ENCODE peak calls at places on chromosomes 13 and 19, in eight cellular contexts. One of them, this sample, is unnamed.

GRCh38 chr19:10226376-10227214 is 4.5 kb downstream of the S1PR2 start:
- DNase-seq in activated CD8-positive, alpha-beta T cell treated with anti-CD3 and anti-CD28 coated beads for 36 hours: no peak
- DNase-seq in heart right ventricle: peak; percentile 66
- DNase-seq in ascending aorta: peak; percentile 84
- DNase-seq in PC-3: no peak
- DNase-seq in neural crest cell: peak; percentile 36
- DNase-seq in osteocyte: peak; percentile 86
- DNase-seq in GM23338: no peak
- DNase-seq in this sample: no peak

GRCh38 chr19:6424190-6424938 is at the start of gene KHSRP:
- DNase-seq in activated CD8-positive, alpha-beta T cell treated with anti-CD3 and anti-CD28 coated beads for 36 hours: peak; percentile 33
- DNase-seq in heart right ventricle: no peak
- DNase-seq in ascending aorta: no peak
- DNase-seq in PC-3: no peak
- DNase-seq in neural crest cell: no peak
- DNase-seq in osteocyte: no peak
- DNase-seq in GM23338: peak; percentile 45
- DNase-seq in this sample: no peak

GRCh38 chr19:47776568-47776967 is 1.9 kb upstream of the SELENOW start:
- DNase-seq in activated CD8-positive, alpha-beta T cell treated with anti-CD3 and anti-CD28 coated beads for 36 hours: no peak
- DNase-seq in heart right ventricle: no peak
- DNase-seq in ascending aorta: no peak
- DNase-seq in PC-3: peak; percentile 60
- DNase-seq in neural crest cell: no peak
- DNase-seq in osteocyte: no peak
- DNase-seq in GM23338: peak; percentile 70
- DNase-seq in this sample: no peak

GRCh38 chr13:44141725-44142539 is 231.7 kb upstream of the SERP2 start:
- DNase-seq in activated CD8-positive, alpha-beta T cell treated with anti-CD3 and anti-CD28 coated beads for 36 hours: peak; percentile 93
- DNase-seq in heart right ventricle: peak; percentile 98
- DNase-seq in ascending aorta: peak; percentile 99
- DNase-seq in PC-3: peak; percentile 93
- DNase-seq in neural crest cell: peak; percentile 100
- DNase-seq in osteocyte: peak; percentile 100
- DNase-seq in GM23338: peak; percentile 95
- DNase-seq in this sample: peak; percentile 100

GRCh38 chr13:65606622-65607021 is 1623.5 kb downstream of the PCDH9 start:
- DNase-seq in activated CD8-positive, alpha-beta T cell treated with anti-CD3 and anti-CD28 coated beads for 36 hours: no peak
- DNase-seq in heart right ventricle: no peak
- DNase-seq in ascending aorta: no peak
- DNase-seq in PC-3: peak; percentile 4
- DNase-seq in neural crest cell: no peak
- DNase-seq in osteocyte: no peak
- DNase-seq in GM23338: no peak
- DNase-seq in this sample: no peak

GRCh38 chr13:98576963-98577822 is at the start of gene STK24:
- DNase-seq in activated CD8-positive, alpha-beta T cell treated with anti-CD3 and anti-CD28 coated beads for 36 hours: peak; percentile 48
- DNase-seq in heart right ventricle: peak; percentile 69
- DNase-seq in ascending aorta: peak; percentile 77
- DNase-seq in PC-3: peak; percentile 69
- DNase-seq in neural crest cell: peak; percentile 59
- DNase-seq in osteocyte: peak; percentile 91
- DNase-seq in GM23338: peak; percentile 79
- DNase-seq in this sample: peak; percentile 89

GRCh38 chr13:106851251-106851650 is 283.3 kb upstream of the ARGLU1 start:
- DNase-seq in activated CD8-positive, alpha-beta T cell treated with anti-CD3 and anti-CD28 coated beads for 36 hours: no peak
- DNase-seq in heart right ventricle: no peak
- DNase-seq in ascending aorta: no peak
- DNase-seq in PC-3: peak; percentile 57
- DNase-seq in neural crest cell: no peak
- DNase-seq in osteocyte: no peak
- DNase-seq in GM23338: no peak
- DNase-seq in this sample: no peak

GRCh38 chr19:29770653-29771052 is 41.1 kb upstream of the CCNE1 start:
- DNase-seq in activated CD8-positive, alpha-beta T cell treated with anti-CD3 and anti-CD28 coated beads for 36 hours: peak; percentile 38
- DNase-seq in heart right ventricle: no peak
- DNase-seq in ascending aorta: no peak
- DNase-seq in PC-3: no peak
- DNase-seq in neural crest cell: no peak
- DNase-seq in osteocyte: no peak
- DNase-seq in GM23338: no peak
- DNase-seq in this sample: no peak

GRCh38 chr19:16088351-16088984 is 12.2 kb downstream of the TPM4 start:
- DNase-seq in activated CD8-positive, alpha-beta T cell treated with anti-CD3 and anti-CD28 coated beads for 36 hours: no peak
- DNase-seq in heart right ventricle: no peak
- DNase-seq in ascending aorta: peak; percentile 62
- DNase-seq in PC-3: no peak
- DNase-seq in neural crest cell: no peak
- DNase-seq in osteocyte: no peak
- DNase-seq in GM23338: no peak
- DNase-seq in this sample: no peak

GRCh38 chr19:45047188-45047797 is 8.4 kb downstream of the CLASRP start:
- DNase-seq in activated CD8-positive, alpha-beta T cell treated with anti-CD3 and anti-CD28 coated beads for 36 hours: no peak
- DNase-seq in heart right ventricle: no peak
- DNase-seq in ascending aorta: no peak
- DNase-seq in PC-3: no peak
- DNase-seq in neural crest cell: no peak
- DNase-seq in osteocyte: no peak
- DNase-seq in GM23338: no peak
- DNase-seq in this sample: peak; percentile 70

GRCh38 chr19:40771101-40771539 is 4.2 kb upstream of the MIA start:
- DNase-seq in activated CD8-positive, alpha-beta T cell treated with anti-CD3 and anti-CD28 coated beads for 36 hours: no peak
- DNase-seq in heart right ventricle: no peak
- DNase-seq in ascending aorta: no peak
- DNase-seq in PC-3: peak; percentile 39
- DNase-seq in neural crest cell: no peak
- DNase-seq in osteocyte: no peak
- DNase-seq in GM23338: peak; percentile 49
- DNase-seq in this sample: no peak

GRCh38 chr13:28991764-28992163 is 171.6 kb downstream of the MTUS2 start:
- DNase-seq in activated CD8-positive, alpha-beta T cell treated with anti-CD3 and anti-CD28 coated beads for 36 hours: no peak
- DNase-seq in heart right ventricle: no peak
- DNase-seq in ascending aorta: no peak
- DNase-seq in PC-3: no peak
- DNase-seq in neural crest cell: no peak
- DNase-seq in osteocyte: no peak
- DNase-seq in GM23338: no peak
- DNase-seq in this sample: no peak

GRCh38 chr19:48415395-48415794 is 21.9 kb downstream of the GRIN2D start:
- DNase-seq in activated CD8-positive, alpha-beta T cell treated with anti-CD3 and anti-CD28 coated beads for 36 hours: peak; percentile 85
- DNase-seq in heart right ventricle: peak; percentile 76
- DNase-seq in ascending aorta: peak; percentile 75
- DNase-seq in PC-3: peak; percentile 64
- DNase-seq in neural crest cell: no peak
- DNase-seq in osteocyte: no peak
- DNase-seq in GM23338: peak; percentile 99
- DNase-seq in this sample: peak; percentile 80

GRCh38 chr19:3061214-3062161 is 807 bp downstream of the TLE5 start:
- DNase-seq in activated CD8-positive, alpha-beta T cell treated with anti-CD3 and anti-CD28 coated beads for 36 hours: peak; percentile 69
- DNase-seq in heart right ventricle: peak; percentile 75
- DNase-seq in ascending aorta: peak; percentile 76
- DNase-seq in PC-3: no peak
- DNase-seq in neural crest cell: no peak
- DNase-seq in osteocyte: no peak
- DNase-seq in GM23338: no peak
- DNase-seq in this sample: peak; percentile 81

GRCh38 chr19:10260141-10260584 is 8.1 kb downstream of the MRPL4 start:
- DNase-seq in activated CD8-positive, alpha-beta T cell treated with anti-CD3 and anti-CD28 coated beads for 36 hours: peak; percentile 86
- DNase-seq in heart right ventricle: no peak
- DNase-seq in ascending aorta: no peak
- DNase-seq in PC-3: peak; percentile 56
- DNase-seq in neural crest cell: no peak
- DNase-seq in osteocyte: no peak
- DNase-seq in GM23338: no peak
- DNase-seq in this sample: peak; percentile 22

GRCh38 chr13:40503966-40504591 is 162.4 kb downstream of the FOXO1 start:
- DNase-seq in activated CD8-positive, alpha-beta T cell treated with anti-CD3 and anti-CD28 coated beads for 36 hours: no peak
- DNase-seq in heart right ventricle: no peak
- DNase-seq in ascending aorta: no peak
- DNase-seq in PC-3: peak; percentile 86
- DNase-seq in neural crest cell: no peak
- DNase-seq in osteocyte: no peak
- DNase-seq in GM23338: peak; percentile 37
- DNase-seq in this sample: no peak

GRCh38 chr13:98959299-98959698 is 18.6 kb downstream of the DOCK9 start:
- DNase-seq in activated CD8-positive, alpha-beta T cell treated with anti-CD3 and anti-CD28 coated beads for 36 hours: no peak
- DNase-seq in heart right ventricle: no peak
- DNase-seq in ascending aorta: no peak
- DNase-seq in PC-3: no peak
- DNase-seq in neural crest cell: no peak
- DNase-seq in osteocyte: no peak
- DNase-seq in GM23338: no peak
- DNase-seq in this sample: no peak

GRCh38 chr13:71831716-71832115 is 35.3 kb downstream of the DACH1 start:
- DNase-seq in activated CD8-positive, alpha-beta T cell treated with anti-CD3 and anti-CD28 coated beads for 36 hours: no peak
- DNase-seq in heart right ventricle: no peak
- DNase-seq in ascending aorta: no peak
- DNase-seq in PC-3: no peak
- DNase-seq in neural crest cell: no peak
- DNase-seq in osteocyte: no peak
- DNase-seq in GM23338: peak; percentile 37
- DNase-seq in this sample: no peak

GRCh38 chr13:83498486-83499190 is 383.6 kb downstream of the SLITRK1 start:
- DNase-seq in activated CD8-positive, alpha-beta T cell treated with anti-CD3 and anti-CD28 coated beads for 36 hours: no peak
- DNase-seq in heart right ventricle: no peak
- DNase-seq in ascending aorta: no peak
- DNase-seq in PC-3: peak; percentile 80
- DNase-seq in neural crest cell: no peak
- DNase-seq in osteocyte: no peak
- DNase-seq in GM23338: no peak
- DNase-seq in this sample: no peak

GRCh38 chr19:5309438-5310204 is 31.0 kb downstream of the PTPRS start:
- DNase-seq in activated CD8-positive, alpha-beta T cell treated with anti-CD3 and anti-CD28 coated beads for 36 hours: no peak
- DNase-seq in heart right ventricle: no peak
- DNase-seq in ascending aorta: no peak
- DNase-seq in PC-3: no peak
- DNase-seq in neural crest cell: no peak
- DNase-seq in osteocyte: no peak
- DNase-seq in GM23338: peak; percentile 57
- DNase-seq in this sample: no peak

GRCh38 chr13:113812140-113813036 is 51.5 kb downstream of the GAS6 start:
- DNase-seq in activated CD8-positive, alpha-beta T cell treated with anti-CD3 and anti-CD28 coated beads for 36 hours: no peak
- DNase-seq in heart right ventricle: no peak
- DNase-seq in ascending aorta: no peak
- DNase-seq in PC-3: no peak
- DNase-seq in neural crest cell: no peak
- DNase-seq in osteocyte: no peak
- DNase-seq in GM23338: no peak
- DNase-seq in this sample: no peak

GRCh38 chr13:107271226-107271625 is 703.3 kb upstream of the ARGLU1 start:
- DNase-seq in activated CD8-positive, alpha-beta T cell treated with anti-CD3 and anti-CD28 coated beads for 36 hours: no peak
- DNase-seq in heart right ventricle: peak; percentile 8
- DNase-seq in ascending aorta: no peak
- DNase-seq in PC-3: peak; percentile 29
- DNase-seq in neural crest cell: peak; percentile 5
- DNase-seq in osteocyte: no peak
- DNase-seq in GM23338: peak; percentile 81
- DNase-seq in this sample: no peak

GRCh38 chr13:50375792-50376191 is 360.5 kb downstream of the KCNRG start:
- DNase-seq in activated CD8-positive, alpha-beta T cell treated with anti-CD3 and anti-CD28 coated beads for 36 hours: no peak
- DNase-seq in heart right ventricle: no peak
- DNase-seq in ascending aorta: no peak
- DNase-seq in PC-3: peak; percentile 37
- DNase-seq in neural crest cell: no peak
- DNase-seq in osteocyte: no peak
- DNase-seq in GM23338: no peak
- DNase-seq in this sample: no peak

GRCh38 chr13:46168341-46168740 is 13.6 kb downstream of the LCP1 start:
- DNase-seq in activated CD8-positive, alpha-beta T cell treated with anti-CD3 and anti-CD28 coated beads for 36 hours: peak; percentile 74
- DNase-seq in heart right ventricle: no peak
- DNase-seq in ascending aorta: peak; percentile 69
- DNase-seq in PC-3: no peak
- DNase-seq in neural crest cell: no peak
- DNase-seq in osteocyte: no peak
- DNase-seq in GM23338: no peak
- DNase-seq in this sample: no peak

GRCh38 chr13:58004761-58005160 is 373.2 kb downstream of the PCDH17 start:
- DNase-seq in activated CD8-positive, alpha-beta T cell treated with anti-CD3 and anti-CD28 coated beads for 36 hours: no peak
- DNase-seq in heart right ventricle: no peak
- DNase-seq in ascending aorta: no peak
- DNase-seq in PC-3: no peak
- DNase-seq in neural crest cell: no peak
- DNase-seq in osteocyte: no peak
- DNase-seq in GM23338: no peak
- DNase-seq in this sample: no peak

GRCh38 chr13:74040200-74040599 is 94.0 kb downstream of the KLF12 start:
- DNase-seq in activated CD8-positive, alpha-beta T cell treated with anti-CD3 and anti-CD28 coated beads for 36 hours: peak; percentile 28
- DNase-seq in heart right ventricle: peak; percentile 35
- DNase-seq in ascending aorta: no peak
- DNase-seq in PC-3: peak; percentile 31
- DNase-seq in neural crest cell: peak; percentile 52
- DNase-seq in osteocyte: no peak
- DNase-seq in GM23338: peak; percentile 91
- DNase-seq in this sample: peak; percentile 44
- TF ChIP-seq CTCF in activated CD8-positive, alpha-beta T cell treated with anti-CD3 and anti-CD28 coated beads for 36 hours: peak; percentile 38
- TF ChIP-seq CTCF in heart right ventricle: peak; percentile 61
- TF ChIP-seq CTCF in ascending aorta: peak; percentile 31
- TF ChIP-seq CTCF in PC-3: peak; percentile 58
- TF ChIP-seq CTCF in neural crest cell: peak; percentile 73
- TF ChIP-seq CTCF in osteocyte: peak; percentile 57
- TF ChIP-seq CTCF in GM23338: peak; percentile 84
- TF ChIP-seq CTCF in this sample: peak; percentile 39

DNA sequence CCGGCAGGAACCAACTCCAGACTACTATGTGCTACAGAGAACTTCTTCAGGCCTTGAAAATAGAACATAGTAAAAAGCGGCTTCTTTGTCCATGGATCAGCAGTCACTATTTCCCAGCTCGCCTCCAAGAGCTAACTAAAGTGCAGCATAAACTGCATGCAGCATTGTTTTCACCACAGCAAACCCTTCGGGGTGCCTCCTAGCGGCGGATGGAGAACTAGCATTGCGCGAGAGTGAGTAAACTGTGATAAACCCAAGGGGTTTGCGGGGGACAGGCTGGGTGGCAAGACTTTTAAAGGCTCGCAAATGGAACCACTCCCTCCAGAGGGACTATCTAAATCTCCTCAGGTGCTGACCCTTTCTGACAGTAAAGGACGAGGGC is 21.6 kb upstream of the SGCG start:
- DNase-seq in activated CD8-positive, alpha-beta T cell treated with anti-CD3 and anti-CD28 coated beads for 36 hours: peak; percentile 35
- DNase-seq in heart right ventricle: peak; percentile 33
- DNase-seq in ascending aorta: peak; percentile 74
- DNase-seq in PC-3: peak; percentile 31
- DNase-seq in neural crest cell: peak; percentile 69
- DNase-seq in osteocyte: no peak
- DNase-seq in GM23338: peak; percentile 90
- DNase-seq in this sample: peak; percentile 41
- TF ChIP-seq CTCF in activated CD8-positive, alpha-beta T cell treated with anti-CD3 and anti-CD28 coated beads for 36 hours: peak; percentile 59
- TF ChIP-seq CTCF in heart right ventricle: peak; percentile 57
- TF ChIP-seq CTCF in ascending aorta: peak; percentile 49
- TF ChIP-seq CTCF in PC-3: peak; percentile 61
- TF ChIP-seq CTCF in neural crest cell: peak; percentile 87
- TF ChIP-seq CTCF in osteocyte: peak; percentile 77
- TF ChIP-seq CTCF in GM23338: peak; percentile 91
- TF ChIP-seq CTCF in this sample: peak; percentile 41

GRCh38 chr19:18160792-18161690 is 8.1 kb downstream of the PIK3R2 start:
- DNase-seq in activated CD8-positive, alpha-beta T cell treated with anti-CD3 and anti-CD28 coated beads for 36 hours: peak; percentile 74
- DNase-seq in heart right ventricle: no peak
- DNase-seq in ascending aorta: peak; percentile 76
- DNase-seq in PC-3: peak; percentile 78
- DNase-seq in neural crest cell: peak; percentile 76
- DNase-seq in osteocyte: peak; percentile 93
- DNase-seq in GM23338: peak; percentile 82
- DNase-seq in this sample: peak; percentile 94
- TF ChIP-seq CTCF in activated CD8-positive, alpha-beta T cell treated with anti-CD3 and anti-CD28 coated beads for 36 hours: peak; percentile 59
- TF ChIP-seq CTCF in heart right ventricle: peak; percentile 93
- TF ChIP-seq CTCF in ascending aorta: peak; percentile 37
- TF ChIP-seq CTCF in PC-3: no peak
- TF ChIP-seq CTCF in neural crest cell: peak; percentile 75
- TF ChIP-seq CTCF in osteocyte: peak; percentile 65
- TF ChIP-seq CTCF in GM23338: no peak
- TF ChIP-seq CTCF in this sample: peak; percentile 100

GRCh38 chr19:11453468-11454341 is 18.3 kb downstream of the PRKCSH start:
- DNase-seq in activated CD8-positive, alpha-beta T cell treated with anti-CD3 and anti-CD28 coated beads for 36 hours: peak; percentile 35
- DNase-seq in heart right ventricle: no peak
- DNase-seq in ascending aorta: no peak
- DNase-seq in PC-3: no peak
- DNase-seq in neural crest cell: no peak
- DNase-seq in osteocyte: no peak
- DNase-seq in GM23338: peak; percentile 72
- DNase-seq in this sample: peak; percentile 60
- TF ChIP-seq CTCF in activated CD8-positive, alpha-beta T cell treated with anti-CD3 and anti-CD28 coated beads for 36 hours: no peak
- TF ChIP-seq CTCF in heart right ventricle: no peak
- TF ChIP-seq CTCF in ascending aorta: no peak
- TF ChIP-seq CTCF in PC-3: peak; percentile 62
- TF ChIP-seq CTCF in neural crest cell: peak; percentile 52
- TF ChIP-seq CTCF in osteocyte: peak; percentile 26
- TF ChIP-seq CTCF in GM23338: peak; percentile 97
- TF ChIP-seq CTCF in this sample: peak; percentile 50